ENCODE peak calls at places on chromosomes 2 and 18, in ten cellular contexts. G is fibroblast of lung; Z is CD8-positive, alpha-beta T cell; L is pancreas; F is uterus; M is adrenal gland; N is stomach; B is suprapubic skin; W is epithelial cell of esophagus; K is OCI-LY7. H is an unnamed sample.
A peak's percentile ranks its signal among the peaks of the same experiment; 100 is the strongest.

GRCh38 chr2:191202881-191203397 is 42.3 kb upstream of the MYO1B start:
- DNase-seq in G (peak; percentile 61), Z (no peak), L (no peak), F (no peak), M (no peak), N (no peak), B (no peak), W (peak; percentile 71), K (no peak), H (no peak)

GRCh38 chr2:102304268-102304667 is 7.1 kb upstream of the IL1RL1 start:
- DNase-seq in G (peak; percentile 64), Z (no peak), L (no peak), F (no peak), M (no peak), N (no peak), B (no peak), W (no peak), K (no peak), H (no peak)

GRCh38 chr18:457120-457519 is 43.4 kb downstream of the COLEC12 start:
- DNase-seq in G (peak; percentile 35), Z (no peak), L (no peak), F (peak; percentile 38), M (peak; percentile 56), N (no peak), B (no peak), W (no peak), K (peak; percentile 79), H (no peak)

GRCh38 chr2:11305338-11305737 is 39.1 kb downstream of the ROCK2 start:
- DNase-seq in G (peak; percentile 26), Z (no peak), L (no peak), F (no peak), M (no peak), N (no peak), B (no peak), W (no peak), K (no peak), H (no peak)

GRCh38 chr2:165513479-165513878 is 44.0 kb downstream of the CSRNP3 start:
- DNase-seq in G (no peak), Z (no peak), L (no peak), F (no peak), M (peak; percentile 74), N (no peak), B (no peak), W (no peak), K (no peak), H (no peak)

GRCh38 chr2:47404356-47404755 is 1.4 kb downstream of the MSH2 start:
- DNase-seq in G (no peak), Z (no peak), L (no peak), F (no peak), M (no peak), N (peak; percentile 17), B (no peak), W (no peak), K (peak; percentile 36), H (no peak)

GRCh38 chr2:222318712-222319575 is 20.1 kb upstream of the PAX3 start:
- DNase-seq in G (peak; percentile 34), Z (no peak), L (peak; percentile 71), F (no peak), M (peak; percentile 69), N (no peak), B (no peak), W (peak; percentile 19), K (peak; percentile 8), H (no peak)

GRCh38 chr2:171553858-171554257 is 31.6 kb downstream of the CYBRD1 start:
- DNase-seq in G (no peak), Z (no peak), L (no peak), F (no peak), M (peak; percentile 70), N (no peak), B (no peak), W (no peak), K (peak; percentile 5), H (no peak)

GRCh38 chr2:233058717-233059546 is 1.2 kb upstream of the INPP5D start:
- DNase-seq in G (no peak), Z (no peak), L (peak; percentile 49), F (no peak), M (no peak), N (peak; percentile 23), B (peak; percentile 73), W (no peak), K (no peak), H (no peak)

GRCh38 chr2:233060500-233061006 is 411 bp downstream of the INPP5D start:
- DNase-seq in G (no peak), Z (no peak), L (peak; percentile 53), F (no peak), M (no peak), N (peak; percentile 25), B (peak; percentile 78), W (no peak), K (peak; percentile 42), H (no peak)

GRCh38 chr2:233059797-233060499 is at the start of gene INPP5D:
- DNase-seq in G (no peak), Z (peak; percentile 80), L (peak; percentile 53), F (no peak), M (peak; percentile 80), N (peak; percentile 54), B (peak; percentile 80), W (no peak), K (peak; percentile 94), H (no peak)

GRCh38 chr2:233061007-233061590 is 957 bp downstream of the INPP5D start:
- DNase-seq in G (no peak), Z (no peak), L (peak; percentile 20), F (no peak), M (no peak), N (peak; percentile 25), B (peak; percentile 68), W (no peak), K (peak; percentile 86), H (no peak)

GRCh38 chr2:233059547-233059796 is 670 bp upstream of the INPP5D start:
- DNase-seq in G (no peak), Z (no peak), L (no peak), F (no peak), M (no peak), N (no peak), B (peak; percentile 73), W (no peak), K (peak; percentile 59), H (no peak)
- H3K4me3 ChIP-seq in G (no peak overlapping the region), Z (peak overlapping the region; percentile 83), L (no peak overlapping the region), F (no peak overlapping the region), M (no peak overlapping the region), N (peak overlapping the region; percentile 51), B (peak overlapping the region; percentile 43), W (no peak overlapping the region), K (peak overlapping the region; percentile 81), H (no peak overlapping the region)

GRCh38 chr2:19769513-19769912 is 132.3 kb downstream of the TTC32 start:
- DNase-seq in G (no peak), Z (no peak), L (no peak), F (no peak), M (no peak), N (no peak), B (no peak), W (peak; percentile 40), K (peak; percentile 3), H (no peak)
- TF ChIP-seq CTCF in G (no peak), Z (no peak), L (no peak), F (no peak), M (peak; percentile 32), N (no peak), B (no peak), W (peak; percentile 17), K (peak; percentile 63), H (no peak)

GRCh38 chr2:37643102-37644078 is 28.1 kb downstream of the CDC42EP3 start:
- DNase-seq in G (no peak), Z (no peak), L (no peak), F (no peak), M (no peak), N (no peak), B (no peak), W (no peak), K (no peak), H (no peak)

GRCh38 chr2:37641582-37642111 is 29.8 kb downstream of the CDC42EP3 start:
- DNase-seq in G (peak; percentile 91), Z (no peak), L (no peak), F (no peak), M (no peak), N (no peak), B (no peak), W (no peak), K (no peak), H (no peak)

GRCh38 chr2:37645836-37646235 is 25.6 kb downstream of the CDC42EP3 start:
- DNase-seq in G (no peak), Z (no peak), L (no peak), F (no peak), M (no peak), N (no peak), B (no peak), W (no peak), K (no peak), H (no peak)

GRCh38 chr2:37645363-37645762 is 26.1 kb downstream of the CDC42EP3 start:
- DNase-seq in G (peak; percentile 73), Z (peak; percentile 47), L (no peak), F (no peak), M (no peak), N (no peak), B (no peak), W (peak; percentile 62), K (no peak), H (no peak)

DNA sequence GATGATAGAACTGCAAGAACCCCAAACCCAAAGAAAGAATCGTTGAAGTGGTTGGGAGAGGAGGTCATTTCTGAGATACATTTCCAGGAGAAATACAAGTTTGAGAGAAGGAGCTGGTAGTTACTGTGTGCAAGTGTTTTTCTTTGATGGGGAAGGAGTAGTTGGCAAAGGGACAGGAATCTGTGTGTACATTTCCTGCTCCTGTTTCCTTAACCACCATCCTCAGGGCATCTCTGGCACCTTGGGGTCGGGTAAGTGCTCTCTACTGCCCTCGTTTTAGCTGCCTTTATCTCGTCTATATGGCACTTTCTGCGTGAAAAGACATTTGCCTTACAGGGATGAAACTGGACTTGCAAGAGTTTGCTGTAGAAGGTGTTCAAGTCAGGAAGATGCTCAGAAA is 27.3 kb downstream of the CDC42EP3 start:
- DNase-seq in G (no peak), Z (no peak), L (no peak), F (no peak), M (no peak), N (no peak), B (no peak), W (no peak), K (no peak), H (no peak)
- H3K4me3 ChIP-seq in G (no peak overlapping the region), Z (no peak overlapping the region), L (no peak overlapping the region), F (no peak overlapping the region), M (no peak overlapping the region), N (no peak overlapping the region), B (no peak overlapping the region), W (no peak overlapping the region), K (no peak overlapping the region), H (no peak overlapping the region)

DNA sequence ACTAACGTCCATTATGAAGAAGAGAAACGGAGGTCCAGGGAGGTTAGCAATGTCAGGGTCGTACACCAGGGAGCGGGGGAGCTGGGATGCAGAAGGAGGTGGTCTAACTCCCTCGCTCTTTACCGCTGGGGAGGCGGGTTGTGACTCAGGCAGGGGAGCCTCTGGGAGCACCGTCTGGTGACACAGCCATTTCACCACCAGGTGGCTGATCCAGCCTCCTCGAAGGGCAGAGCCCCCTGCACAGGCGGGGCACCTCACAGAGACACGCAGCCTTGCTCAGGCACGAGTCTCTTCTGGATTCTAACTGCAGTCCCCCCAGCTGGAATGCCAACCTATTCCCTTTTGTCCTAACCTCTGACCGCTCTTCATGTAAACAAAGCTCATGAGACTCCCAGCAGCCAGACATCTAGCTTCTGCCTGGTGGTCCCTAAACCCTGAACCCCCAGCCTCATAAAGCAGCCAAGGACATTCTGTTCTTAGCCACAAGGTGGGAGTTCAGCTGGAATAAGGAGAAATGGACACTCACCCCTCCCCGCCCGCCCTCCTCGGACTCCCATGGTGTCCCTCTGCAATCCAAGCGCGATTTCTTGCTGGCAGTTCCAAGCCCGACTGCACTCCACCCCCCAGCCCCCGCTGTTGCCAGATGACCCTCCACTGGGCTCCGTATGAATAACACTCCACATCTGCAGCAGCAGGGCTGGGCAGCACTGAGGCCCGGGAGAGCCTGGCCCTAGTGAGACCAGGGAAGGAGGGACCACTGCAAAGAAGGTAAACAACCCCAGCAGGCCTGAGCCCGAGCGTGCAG is 84.4 kb downstream of the TNS1 start:
- DNase-seq in G (peak; percentile 60), Z (no peak), L (no peak), F (peak; percentile 74), M (no peak), N (no peak), B (no peak), W (no peak), K (no peak), H (no peak)
- TF ChIP-seq CTCF in G (no peak), Z (no peak), L (no peak), F (peak; percentile 33), M (no peak), N (no peak), B (no peak), W (peak; percentile 14), K (no peak), H (peak; percentile 34)